ENCODE peak calls at places on chromosomes 16 and 17, in nine cellular contexts. One of them, this sample, is unnamed.

GRCh38 chr17:74447628-74448159 is 15.8 kb downstream of the GPRC5C start:
- DNase-seq in H54: no peak
- DNase-seq in caudate nucleus: no peak
- DNase-seq in fibroblast of lung: no peak
- DNase-seq in aorta: no peak
- DNase-seq in CD8-positive, alpha-beta T cell: no peak
- DNase-seq in HFFc6: no peak
- DNase-seq in iPS DF 19.7: no peak
- DNase-seq in GM12865: no peak
- DNase-seq in this sample: no peak

GRCh38 chr17:82458885-82459424 is 414 bp downstream of the NARF start:
- DNase-seq in H54: no peak
- DNase-seq in caudate nucleus: no peak
- DNase-seq in fibroblast of lung: peak
- DNase-seq in aorta: peak
- DNase-seq in CD8-positive, alpha-beta T cell: no peak
- DNase-seq in HFFc6: peak
- DNase-seq in iPS DF 19.7: no peak
- DNase-seq in GM12865: peak
- DNase-seq in this sample: no peak

GRCh38 chr17:40622509-40622928 is 25.1 kb downstream of the SMARCE1 start:
- DNase-seq in H54: no peak
- DNase-seq in caudate nucleus: no peak
- DNase-seq in fibroblast of lung: no peak
- DNase-seq in aorta: no peak
- DNase-seq in CD8-positive, alpha-beta T cell: no peak
- DNase-seq in HFFc6: no peak
- DNase-seq in iPS DF 19.7: no peak
- DNase-seq in GM12865: no peak
- DNase-seq in this sample: no peak

GRCh38 chr16:53974484-53975115 is 270.6 kb downstream of the FTO start:
- DNase-seq in H54: no peak
- DNase-seq in caudate nucleus: no peak
- DNase-seq in fibroblast of lung: no peak
- DNase-seq in aorta: no peak
- DNase-seq in CD8-positive, alpha-beta T cell: no peak
- DNase-seq in HFFc6: no peak
- DNase-seq in iPS DF 19.7: no peak
- DNase-seq in GM12865: no peak
- DNase-seq in this sample: no peak

GRCh38 chr17:72952220-72952619 is 140.3 kb downstream of the SLC39A11 start:
- DNase-seq in H54: no peak
- DNase-seq in caudate nucleus: no peak
- DNase-seq in fibroblast of lung: no peak
- DNase-seq in aorta: no peak
- DNase-seq in CD8-positive, alpha-beta T cell: no peak
- DNase-seq in HFFc6: no peak
- DNase-seq in iPS DF 19.7: no peak
- DNase-seq in GM12865: no peak
- DNase-seq in this sample: no peak

GRCh38 chr16:48997081-48997615 is 284.5 kb downstream of the CBLN1 start:
- DNase-seq in H54: no peak
- DNase-seq in caudate nucleus: no peak
- DNase-seq in fibroblast of lung: no peak
- DNase-seq in aorta: no peak
- DNase-seq in CD8-positive, alpha-beta T cell: no peak
- DNase-seq in HFFc6: no peak
- DNase-seq in iPS DF 19.7: no peak
- DNase-seq in GM12865: no peak
- DNase-seq in this sample: no peak

GRCh38 chr16:11799509-11800384 is 2.7 kb upstream of the ZC3H7A start:
- DNase-seq in H54: no peak
- DNase-seq in caudate nucleus: no peak
- DNase-seq in fibroblast of lung: no peak
- DNase-seq in aorta: no peak
- DNase-seq in CD8-positive, alpha-beta T cell: no peak
- DNase-seq in HFFc6: no peak
- DNase-seq in iPS DF 19.7: no peak
- DNase-seq in GM12865: peak
- DNase-seq in this sample: no peak

GRCh38 chr16:87721622-87722565 is 43.9 kb downstream of the KLHDC4 start:
- DNase-seq in H54: no peak
- DNase-seq in caudate nucleus: no peak
- DNase-seq in fibroblast of lung: no peak
- DNase-seq in aorta: no peak
- DNase-seq in CD8-positive, alpha-beta T cell: no peak
- DNase-seq in HFFc6: no peak
- DNase-seq in iPS DF 19.7: no peak
- DNase-seq in GM12865: no peak
- DNase-seq in this sample: no peak

GRCh38 chr17:61495161-61495857 is 43.1 kb downstream of the TBX4 start:
- DNase-seq in H54: peak
- DNase-seq in caudate nucleus: no peak
- DNase-seq in fibroblast of lung: peak
- DNase-seq in aorta: no peak
- DNase-seq in CD8-positive, alpha-beta T cell: no peak
- DNase-seq in HFFc6: peak
- DNase-seq in iPS DF 19.7: no peak
- DNase-seq in GM12865: peak
- DNase-seq in this sample: no peak

GRCh38 chr16:83971165-83972130 is 3.4 kb downstream of the NECAB2 start:
- DNase-seq in H54: no peak
- DNase-seq in caudate nucleus: no peak
- DNase-seq in fibroblast of lung: no peak
- DNase-seq in aorta: peak
- DNase-seq in CD8-positive, alpha-beta T cell: no peak
- DNase-seq in HFFc6: no peak
- DNase-seq in iPS DF 19.7: no peak
- DNase-seq in GM12865: no peak
- DNase-seq in this sample: no peak

GRCh38 chr17:58172369-58173071 is 5.7 kb downstream of the OR4D2 start:
- DNase-seq in H54: peak
- DNase-seq in caudate nucleus: no peak
- DNase-seq in fibroblast of lung: peak
- DNase-seq in aorta: no peak
- DNase-seq in CD8-positive, alpha-beta T cell: peak
- DNase-seq in HFFc6: no peak
- DNase-seq in iPS DF 19.7: peak
- DNase-seq in GM12865: peak
- DNase-seq in this sample: no peak

GRCh38 chr16:70694088-70694487 is 8.2 kb upstream of the MTSS2 start:
- DNase-seq in H54: peak
- DNase-seq in caudate nucleus: no peak
- DNase-seq in fibroblast of lung: peak
- DNase-seq in aorta: no peak
- DNase-seq in CD8-positive, alpha-beta T cell: no peak
- DNase-seq in HFFc6: peak
- DNase-seq in iPS DF 19.7: peak
- DNase-seq in GM12865: no peak
- DNase-seq in this sample: peak

GRCh38 chr16:49600976-49601375 is 227.4 kb downstream of the C16orf78 start:
- DNase-seq in H54: no peak
- DNase-seq in caudate nucleus: no peak
- DNase-seq in fibroblast of lung: no peak
- DNase-seq in aorta: no peak
- DNase-seq in CD8-positive, alpha-beta T cell: no peak
- DNase-seq in HFFc6: no peak
- DNase-seq in iPS DF 19.7: no peak
- DNase-seq in GM12865: no peak
- DNase-seq in this sample: no peak

GRCh38 chr17:15442316-15443185 is 24.9 kb downstream of the CDRT4 start:
- DNase-seq in H54: no peak
- DNase-seq in caudate nucleus: no peak
- DNase-seq in fibroblast of lung: no peak
- DNase-seq in aorta: no peak
- DNase-seq in CD8-positive, alpha-beta T cell: no peak
- DNase-seq in HFFc6: no peak
- DNase-seq in iPS DF 19.7: no peak
- DNase-seq in GM12865: no peak
- DNase-seq in this sample: no peak

GRCh38 chr16:65070831-65071230 is 51.0 kb downstream of the CDH11 start:
- DNase-seq in H54: peak
- DNase-seq in caudate nucleus: peak
- DNase-seq in fibroblast of lung: peak
- DNase-seq in aorta: peak
- DNase-seq in CD8-positive, alpha-beta T cell: no peak
- DNase-seq in HFFc6: peak
- DNase-seq in iPS DF 19.7: peak
- DNase-seq in GM12865: no peak
- DNase-seq in this sample: peak

GRCh38 chr17:35242805-35243458 is at the start of gene SLFN5:
- DNase-seq in H54: peak
- DNase-seq in caudate nucleus: peak
- DNase-seq in fibroblast of lung: peak
- DNase-seq in aorta: peak
- DNase-seq in CD8-positive, alpha-beta T cell: peak
- DNase-seq in HFFc6: peak
- DNase-seq in iPS DF 19.7: peak
- DNase-seq in GM12865: peak
- DNase-seq in this sample: peak

GRCh38 chr16:74991593-74992403 is 6.9 kb upstream of the WDR59 start:
- DNase-seq in H54: no peak
- DNase-seq in caudate nucleus: no peak
- DNase-seq in fibroblast of lung: no peak
- DNase-seq in aorta: no peak
- DNase-seq in CD8-positive, alpha-beta T cell: no peak
- DNase-seq in HFFc6: no peak
- DNase-seq in iPS DF 19.7: no peak
- DNase-seq in GM12865: no peak
- DNase-seq in this sample: no peak

GRCh38 chr17:36934144-36934758 is 3.0 kb upstream of the LHX1 start:
- DNase-seq in H54: no peak
- DNase-seq in caudate nucleus: no peak
- DNase-seq in fibroblast of lung: no peak
- DNase-seq in aorta: peak
- DNase-seq in CD8-positive, alpha-beta T cell: no peak
- DNase-seq in HFFc6: no peak
- DNase-seq in iPS DF 19.7: no peak
- DNase-seq in GM12865: no peak
- DNase-seq in this sample: no peak

GRCh38 chr16:79272141-79272577 is 328.4 kb downstream of the MAF start:
- DNase-seq in H54: no peak
- DNase-seq in caudate nucleus: no peak
- DNase-seq in fibroblast of lung: no peak
- DNase-seq in aorta: no peak
- DNase-seq in CD8-positive, alpha-beta T cell: peak
- DNase-seq in HFFc6: no peak
- DNase-seq in iPS DF 19.7: no peak
- DNase-seq in GM12865: peak
- DNase-seq in this sample: no peak

GRCh38 chr17:16939606-16940115 is 32.3 kb downstream of the TNFRSF13B start:
- DNase-seq in H54: no peak
- DNase-seq in caudate nucleus: no peak
- DNase-seq in fibroblast of lung: no peak
- DNase-seq in aorta: peak
- DNase-seq in CD8-positive, alpha-beta T cell: peak
- DNase-seq in HFFc6: no peak
- DNase-seq in iPS DF 19.7: no peak
- DNase-seq in GM12865: no peak
- DNase-seq in this sample: no peak

GRCh38 chr17:82281502-82282238 is 8.2 kb upstream of the CSNK1D start:
- DNase-seq in H54: peak
- DNase-seq in caudate nucleus: no peak
- DNase-seq in fibroblast of lung: peak
- DNase-seq in aorta: peak
- DNase-seq in CD8-positive, alpha-beta T cell: no peak
- DNase-seq in HFFc6: no peak
- DNase-seq in iPS DF 19.7: no peak
- DNase-seq in GM12865: no peak
- DNase-seq in this sample: no peak

GRCh38 chr17:9107527-9107926 is 86.2 kb downstream of the NTN1 start:
- DNase-seq in H54: no peak
- DNase-seq in caudate nucleus: no peak
- DNase-seq in fibroblast of lung: no peak
- DNase-seq in aorta: no peak
- DNase-seq in CD8-positive, alpha-beta T cell: no peak
- DNase-seq in HFFc6: no peak
- DNase-seq in iPS DF 19.7: no peak
- DNase-seq in GM12865: no peak
- DNase-seq in this sample: no peak

This sample was measured in psoas muscle.